ENCODE peak calls at places on chromosomes 4 and X, in nine cellular contexts. One of them, this sample, is unnamed.

GRCh38 chr4:76078033-76078613 is 3.6 kb downstream of the ART3 start:
- DNase-seq in stimulated activated CD8-positive, alpha-beta memory T cell treated with anti-CD3 and anti-CD28 coated beads, Interleukin-4, amount 100 ng/mL, for 24 hours: no peak
- DNase-seq in naive thymus-derived CD8-positive, alpha-beta T cell: no peak
- DNase-seq in T-helper 1 cell: no peak
- DNase-seq in mucosa of gallbladder: no peak
- DNase-seq in iPS-NIHi11: no peak
- DNase-seq in SJSA1: no peak
- DNase-seq in NCI-H510A treated with DMSO at 0.1 percent for 48 hours: no peak
- DNase-seq in heart left ventricle: no peak
- DNase-seq in this sample: no peak

GRCh38 chrX:5113128-5113527 is 1115.5 kb downstream of the NLGN4X start:
- DNase-seq in stimulated activated CD8-positive, alpha-beta memory T cell treated with anti-CD3 and anti-CD28 coated beads, Interleukin-4, amount 100 ng/mL, for 24 hours: no peak
- DNase-seq in naive thymus-derived CD8-positive, alpha-beta T cell: no peak
- DNase-seq in T-helper 1 cell: no peak
- DNase-seq in mucosa of gallbladder: no peak
- DNase-seq in iPS-NIHi11: peak; percentile 5
- DNase-seq in SJSA1: no peak
- DNase-seq in NCI-H510A treated with DMSO at 0.1 percent for 48 hours: peak; percentile 16
- DNase-seq in heart left ventricle: no peak
- DNase-seq in this sample: peak; percentile 0

GRCh38 chrX:8748855-8749254 is 16.9 kb upstream of the ANOS1 start:
- DNase-seq in stimulated activated CD8-positive, alpha-beta memory T cell treated with anti-CD3 and anti-CD28 coated beads, Interleukin-4, amount 100 ng/mL, for 24 hours: no peak
- DNase-seq in naive thymus-derived CD8-positive, alpha-beta T cell: no peak
- DNase-seq in T-helper 1 cell: no peak
- DNase-seq in mucosa of gallbladder: no peak
- DNase-seq in iPS-NIHi11: peak; percentile 28
- DNase-seq in SJSA1: no peak
- DNase-seq in NCI-H510A treated with DMSO at 0.1 percent for 48 hours: no peak
- DNase-seq in heart left ventricle: no peak
- DNase-seq in this sample: no peak

GRCh38 chr4:63430105-63430504 is 979.1 kb downstream of the TECRL start:
- DNase-seq in stimulated activated CD8-positive, alpha-beta memory T cell treated with anti-CD3 and anti-CD28 coated beads, Interleukin-4, amount 100 ng/mL, for 24 hours: no peak
- DNase-seq in naive thymus-derived CD8-positive, alpha-beta T cell: no peak
- DNase-seq in T-helper 1 cell: no peak
- DNase-seq in mucosa of gallbladder: no peak
- DNase-seq in iPS-NIHi11: no peak
- DNase-seq in SJSA1: no peak
- DNase-seq in NCI-H510A treated with DMSO at 0.1 percent for 48 hours: no peak
- DNase-seq in heart left ventricle: no peak
- DNase-seq in this sample: no peak

GRCh38 chrX:14936561-14936960 is 63.3 kb downstream of the MOSPD2 start:
- DNase-seq in stimulated activated CD8-positive, alpha-beta memory T cell treated with anti-CD3 and anti-CD28 coated beads, Interleukin-4, amount 100 ng/mL, for 24 hours: no peak
- DNase-seq in naive thymus-derived CD8-positive, alpha-beta T cell: no peak
- DNase-seq in T-helper 1 cell: no peak
- DNase-seq in mucosa of gallbladder: no peak
- DNase-seq in iPS-NIHi11: no peak
- DNase-seq in SJSA1: peak; percentile 54
- DNase-seq in NCI-H510A treated with DMSO at 0.1 percent for 48 hours: no peak
- DNase-seq in heart left ventricle: no peak
- DNase-seq in this sample: no peak

GRCh38 chrX:55008571-55009358 is 8.6 kb downstream of the APEX2 start:
- DNase-seq in stimulated activated CD8-positive, alpha-beta memory T cell treated with anti-CD3 and anti-CD28 coated beads, Interleukin-4, amount 100 ng/mL, for 24 hours: no peak
- DNase-seq in naive thymus-derived CD8-positive, alpha-beta T cell: peak; percentile 5
- DNase-seq in T-helper 1 cell: no peak
- DNase-seq in mucosa of gallbladder: no peak
- DNase-seq in iPS-NIHi11: no peak
- DNase-seq in SJSA1: no peak
- DNase-seq in NCI-H510A treated with DMSO at 0.1 percent for 48 hours: no peak
- DNase-seq in heart left ventricle: no peak
- DNase-seq in this sample: no peak

GRCh38 chr4:71411976-71412375 is 73.2 kb downstream of the SLC4A4 start:
- DNase-seq in stimulated activated CD8-positive, alpha-beta memory T cell treated with anti-CD3 and anti-CD28 coated beads, Interleukin-4, amount 100 ng/mL, for 24 hours: no peak
- DNase-seq in naive thymus-derived CD8-positive, alpha-beta T cell: no peak
- DNase-seq in T-helper 1 cell: no peak
- DNase-seq in mucosa of gallbladder: no peak
- DNase-seq in iPS-NIHi11: no peak
- DNase-seq in SJSA1: no peak
- DNase-seq in NCI-H510A treated with DMSO at 0.1 percent for 48 hours: no peak
- DNase-seq in heart left ventricle: no peak
- DNase-seq in this sample: no peak

GRCh38 chrX:42832764-42833549 is 55.0 kb upstream of the PPP1R2C start:
- DNase-seq in stimulated activated CD8-positive, alpha-beta memory T cell treated with anti-CD3 and anti-CD28 coated beads, Interleukin-4, amount 100 ng/mL, for 24 hours: no peak
- DNase-seq in naive thymus-derived CD8-positive, alpha-beta T cell: no peak
- DNase-seq in T-helper 1 cell: no peak
- DNase-seq in mucosa of gallbladder: no peak
- DNase-seq in iPS-NIHi11: no peak
- DNase-seq in SJSA1: no peak
- DNase-seq in NCI-H510A treated with DMSO at 0.1 percent for 48 hours: no peak
- DNase-seq in heart left ventricle: no peak
- DNase-seq in this sample: no peak

GRCh38 chr4:98631506-98631905 is 26.9 kb downstream of the TSPAN5 start:
- DNase-seq in stimulated activated CD8-positive, alpha-beta memory T cell treated with anti-CD3 and anti-CD28 coated beads, Interleukin-4, amount 100 ng/mL, for 24 hours: no peak
- DNase-seq in naive thymus-derived CD8-positive, alpha-beta T cell: no peak
- DNase-seq in T-helper 1 cell: no peak
- DNase-seq in mucosa of gallbladder: no peak
- DNase-seq in iPS-NIHi11: no peak
- DNase-seq in SJSA1: no peak
- DNase-seq in NCI-H510A treated with DMSO at 0.1 percent for 48 hours: no peak
- DNase-seq in heart left ventricle: no peak
- DNase-seq in this sample: no peak

GRCh38 chrX:41542151-41542935 is 95.2 kb downstream of the NYX start:
- DNase-seq in stimulated activated CD8-positive, alpha-beta memory T cell treated with anti-CD3 and anti-CD28 coated beads, Interleukin-4, amount 100 ng/mL, for 24 hours: no peak
- DNase-seq in naive thymus-derived CD8-positive, alpha-beta T cell: no peak
- DNase-seq in T-helper 1 cell: no peak
- DNase-seq in mucosa of gallbladder: no peak
- DNase-seq in iPS-NIHi11: no peak
- DNase-seq in SJSA1: no peak
- DNase-seq in NCI-H510A treated with DMSO at 0.1 percent for 48 hours: no peak
- DNase-seq in heart left ventricle: no peak
- DNase-seq in this sample: no peak

GRCh38 chr4:89898304-89898716 is 3.7 kb downstream of the MMRN1 start:
- DNase-seq in stimulated activated CD8-positive, alpha-beta memory T cell treated with anti-CD3 and anti-CD28 coated beads, Interleukin-4, amount 100 ng/mL, for 24 hours: no peak
- DNase-seq in naive thymus-derived CD8-positive, alpha-beta T cell: no peak
- DNase-seq in T-helper 1 cell: no peak
- DNase-seq in mucosa of gallbladder: peak; percentile 57
- DNase-seq in iPS-NIHi11: no peak
- DNase-seq in SJSA1: no peak
- DNase-seq in NCI-H510A treated with DMSO at 0.1 percent for 48 hours: no peak
- DNase-seq in heart left ventricle: no peak
- DNase-seq in this sample: no peak

GRCh38 chr4:23999714-24000113 is 109.9 kb upstream of the PPARGC1A start:
- DNase-seq in stimulated activated CD8-positive, alpha-beta memory T cell treated with anti-CD3 and anti-CD28 coated beads, Interleukin-4, amount 100 ng/mL, for 24 hours: no peak
- DNase-seq in naive thymus-derived CD8-positive, alpha-beta T cell: no peak
- DNase-seq in T-helper 1 cell: no peak
- DNase-seq in mucosa of gallbladder: no peak
- DNase-seq in iPS-NIHi11: no peak
- DNase-seq in SJSA1: no peak
- DNase-seq in NCI-H510A treated with DMSO at 0.1 percent for 48 hours: no peak
- DNase-seq in heart left ventricle: no peak
- DNase-seq in this sample: no peak

GRCh38 chr4:148735432-148736155 is 293.4 kb upstream of the NR3C2 start:
- DNase-seq in stimulated activated CD8-positive, alpha-beta memory T cell treated with anti-CD3 and anti-CD28 coated beads, Interleukin-4, amount 100 ng/mL, for 24 hours: no peak
- DNase-seq in naive thymus-derived CD8-positive, alpha-beta T cell: no peak
- DNase-seq in T-helper 1 cell: no peak
- DNase-seq in mucosa of gallbladder: no peak
- DNase-seq in iPS-NIHi11: no peak
- DNase-seq in SJSA1: no peak
- DNase-seq in NCI-H510A treated with DMSO at 0.1 percent for 48 hours: no peak
- DNase-seq in heart left ventricle: no peak
- DNase-seq in this sample: no peak

GRCh38 chrX:102696303-102696702 is 15.9 kb upstream of the GPRASP2 start:
- DNase-seq in stimulated activated CD8-positive, alpha-beta memory T cell treated with anti-CD3 and anti-CD28 coated beads, Interleukin-4, amount 100 ng/mL, for 24 hours: no peak
- DNase-seq in naive thymus-derived CD8-positive, alpha-beta T cell: no peak
- DNase-seq in T-helper 1 cell: no peak
- DNase-seq in mucosa of gallbladder: no peak
- DNase-seq in iPS-NIHi11: no peak
- DNase-seq in SJSA1: no peak
- DNase-seq in NCI-H510A treated with DMSO at 0.1 percent for 48 hours: no peak
- DNase-seq in heart left ventricle: no peak
- DNase-seq in this sample: no peak

GRCh38 chrX:41178201-41178600 is 93.0 kb downstream of the USP9X start:
- DNase-seq in stimulated activated CD8-positive, alpha-beta memory T cell treated with anti-CD3 and anti-CD28 coated beads, Interleukin-4, amount 100 ng/mL, for 24 hours: no peak
- DNase-seq in naive thymus-derived CD8-positive, alpha-beta T cell: no peak
- DNase-seq in T-helper 1 cell: no peak
- DNase-seq in mucosa of gallbladder: no peak
- DNase-seq in iPS-NIHi11: no peak
- DNase-seq in SJSA1: no peak
- DNase-seq in NCI-H510A treated with DMSO at 0.1 percent for 48 hours: no peak
- DNase-seq in heart left ventricle: no peak
- DNase-seq in this sample: no peak

GRCh38 chr4:184825394-184826314 is at the start of gene ACSL1:
- DNase-seq in stimulated activated CD8-positive, alpha-beta memory T cell treated with anti-CD3 and anti-CD28 coated beads, Interleukin-4, amount 100 ng/mL, for 24 hours: peak; percentile 69
- DNase-seq in naive thymus-derived CD8-positive, alpha-beta T cell: peak; percentile 79
- DNase-seq in T-helper 1 cell: peak; percentile 66
- DNase-seq in mucosa of gallbladder: peak; percentile 80
- DNase-seq in iPS-NIHi11: peak; percentile 99
- DNase-seq in SJSA1: peak; percentile 73
- DNase-seq in NCI-H510A treated with DMSO at 0.1 percent for 48 hours: peak; percentile 31
- DNase-seq in heart left ventricle: peak; percentile 94
- DNase-seq in this sample: no peak

GRCh38 chr4:106140601-106141000 is 175.4 kb downstream of the TBCK start:
- DNase-seq in stimulated activated CD8-positive, alpha-beta memory T cell treated with anti-CD3 and anti-CD28 coated beads, Interleukin-4, amount 100 ng/mL, for 24 hours: no peak
- DNase-seq in naive thymus-derived CD8-positive, alpha-beta T cell: no peak
- DNase-seq in T-helper 1 cell: no peak
- DNase-seq in mucosa of gallbladder: no peak
- DNase-seq in iPS-NIHi11: no peak
- DNase-seq in SJSA1: no peak
- DNase-seq in NCI-H510A treated with DMSO at 0.1 percent for 48 hours: no peak
- DNase-seq in heart left ventricle: no peak
- DNase-seq in this sample: no peak

GRCh38 chr4:107780665-107781064 is 44.1 kb upstream of the SGMS2 start:
- DNase-seq in stimulated activated CD8-positive, alpha-beta memory T cell treated with anti-CD3 and anti-CD28 coated beads, Interleukin-4, amount 100 ng/mL, for 24 hours: no peak
- DNase-seq in naive thymus-derived CD8-positive, alpha-beta T cell: no peak
- DNase-seq in T-helper 1 cell: no peak
- DNase-seq in mucosa of gallbladder: no peak
- DNase-seq in iPS-NIHi11: no peak
- DNase-seq in SJSA1: no peak
- DNase-seq in NCI-H510A treated with DMSO at 0.1 percent for 48 hours: no peak
- DNase-seq in heart left ventricle: no peak
- DNase-seq in this sample: no peak